ENCODE peak calls at places on chromosomes 12 and 14, in four cellular contexts. J is HepG2, G is H1, T is GM12878. U is an unnamed sample.

GRCh38 chr12:86723326-86723725 is 467.1 kb upstream of the MGAT4C start:
- DNase-seq in G (no peak), J (no peak), T (no peak), U (no peak)

GRCh38 chr12:124854637-124855184 is 9.0 kb downstream of the SCARB1 start:
- DNase-seq in T (no peak), G (no peak), J (no peak), U (no peak)

GRCh38 chr14:62307844-62308243 is 545.6 kb downstream of the SNAPC1 start:
- DNase-seq in T (no peak), J (no peak), G (no peak), U (no peak)

GRCh38 chr12:106342397-106343212 is 14.9 kb upstream of the POLR3B start:
- DNase-seq in T (no peak), G (no peak), J (peak; percentile 39), U (no peak)

GRCh38 chr12:41013921-41014642 is 174.0 kb upstream of the PDZRN4 start:
- DNase-seq in T (no peak), J (no peak), G (no peak), U (no peak)

GRCh38 chr14:24398298-24398942 is 383 bp upstream of the NYNRIN start:
- DNase-seq in T (no peak), J (no peak), G (no peak), U (no peak)

GRCh38 chr12:97939141-97939540 is 476.5 kb downstream of the RMST start:
- DNase-seq in G (no peak), J (no peak), T (no peak), U (no peak)

GRCh38 chr14:100042328-100042727 is 22.9 kb upstream of the EVL start:
- DNase-seq in T (no peak), J (no peak), G (no peak), U (no peak)

GRCh38 chr12:8452976-8453616 is 2.7 kb upstream of the CLEC6A start:
- DNase-seq in J (no peak), T (no peak), G (no peak), U (no peak)

GRCh38 chr12:132385375-132385774 is 56.0 kb upstream of the GALNT9 start:
- DNase-seq in J (no peak), T (no peak), G (no peak), U (no peak)

GRCh38 chr12:132388379-132389015 is 59.1 kb upstream of the GALNT9 start:
- DNase-seq in G (no peak), T (no peak), J (no peak), U (no peak)

GRCh38 chr12:132386926-132387497 is 57.6 kb upstream of the GALNT9 start:
- DNase-seq in G (no peak), T (no peak), J (no peak), U (no peak)

GRCh38 chr12:132384916-132385315 is 55.5 kb upstream of the GALNT9 start:
- DNase-seq in G (no peak), T (no peak), J (no peak), U (no peak)

GRCh38 chr12:132385923-132386751 is 56.7 kb upstream of the GALNT9 start:
- DNase-seq in J (no peak), G (no peak), T (no peak), U (no peak)
- H3K27me3 ChIP-seq in J (peaks cover 15% of the 10 kb centered on the region), G (peaks cover 12% of the 10 kb centered on the region), T (no peaks in the 10 kb centered on the region), U (peaks cover 93% of the 10 kb centered on the region)

DNA sequence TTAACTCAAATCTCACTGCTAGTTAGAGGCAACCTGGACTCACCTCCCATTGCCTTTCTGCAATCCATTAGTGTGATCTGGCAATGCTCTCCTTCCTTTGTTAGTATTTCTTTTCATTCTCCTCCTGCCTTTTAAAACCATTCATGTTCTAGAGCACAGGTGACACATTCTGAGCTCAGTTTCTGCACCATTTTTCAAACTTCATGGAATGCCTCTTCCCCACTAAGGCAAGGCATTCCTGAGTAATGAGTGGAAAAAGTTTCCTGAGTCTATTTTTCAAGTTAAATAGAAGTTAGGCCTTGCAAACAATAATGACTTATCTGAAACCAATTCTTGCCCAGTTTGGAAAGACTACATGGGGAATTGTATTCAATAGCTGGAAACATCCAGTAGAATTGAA is 1001.8 kb downstream of the BCL11B start:
- DNase-seq in G (no peak), J (no peak), T (no peak), U (no peak)
- TF ChIP-seq SUZ12 in G (no peak), J (no peak), T (no peak), U (no peak)

GRCh38 chr12:119988788-119989618 is at the start of gene BICDL1:
- DNase-seq in G (peak; percentile 93), T (peak; percentile 69), J (peak; percentile 67), U (peak; percentile 97)
- H3K9ac ChIP-seq in G (no peak within 1 kb of the TSS), T (no peak within 1 kb of the TSS), J (peak within 1 kb of the TSS; percentile 15), U (peak within 1 kb of the TSS; percentile 87)

DNA sequence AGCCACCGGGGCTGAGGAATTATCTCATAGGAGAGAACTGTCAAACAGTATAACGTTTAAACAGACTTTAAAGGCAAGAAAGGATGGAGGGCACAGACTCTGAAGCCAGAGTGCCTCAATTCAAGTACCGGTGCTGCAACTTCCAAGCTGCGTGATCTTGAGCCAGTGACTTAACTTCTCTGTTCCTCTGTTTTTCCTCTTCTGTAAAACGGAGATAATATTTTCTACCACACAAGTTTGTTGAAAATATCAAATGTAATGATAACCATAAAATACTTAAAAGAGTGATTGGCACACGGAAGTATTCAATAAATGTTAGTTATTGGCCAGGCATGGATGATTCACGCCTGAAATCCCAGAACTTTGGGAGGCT is 18.2 kb downstream of the BATF start:
- DNase-seq in G (no peak), J (no peak), T (no peak), U (no peak)
- H3K27me3 ChIP-seq in G (no peaks in the 10 kb centered on the region), J (no peaks in the 10 kb centered on the region), T (no peaks in the 10 kb centered on the region), U (no peaks in the 10 kb centered on the region)

GRCh38 chr12:76784600-76785051 is 20.7 kb downstream of the ZDHHC17 start:
- DNase-seq in J (no peak), G (no peak), T (no peak), U (no peak)
- TF ChIP-seq SUZ12 in J (no peak), G (no peak), T (no peak), U (no peak)

DNA sequence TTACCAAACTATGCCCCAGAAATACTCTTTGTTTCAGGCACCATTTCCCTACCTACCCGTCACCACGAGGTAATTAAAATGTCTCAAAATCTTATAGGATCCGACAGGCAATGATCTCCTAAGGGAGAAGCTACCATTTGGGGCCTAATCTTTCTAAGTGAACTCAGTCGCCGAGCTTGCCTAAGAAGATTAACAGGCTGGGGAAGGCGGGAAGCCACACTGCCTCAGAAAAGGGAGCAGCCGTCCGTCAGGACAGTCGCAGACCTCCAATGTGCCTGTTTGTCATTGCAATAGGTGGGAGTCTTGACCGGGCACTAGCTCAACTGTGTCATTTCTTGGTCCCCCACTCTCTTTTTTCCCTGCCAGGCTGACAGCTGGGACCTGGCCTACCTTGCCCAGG is 4.6 kb downstream of the TTC7B start:
- DNase-seq in G (no peak), T (no peak), J (no peak), U (no peak)
- H3K9ac ChIP-seq in G (no peak overlapping the region), T (no peak overlapping the region), J (no peak overlapping the region), U (no peak overlapping the region)

U was measured in NT2/D1.